ENCODE peak calls at places on chromosome 22, in eight cellular contexts. P is naive thymus-derived CD4-positive, alpha-beta T cell; J is transverse colon; M is aorta; S is mesendoderm; N is colonic mucosa; I is cardiac muscle cell; Z is lower lobe of right lung. X is an unnamed sample. For H3K4me1, the result is how much of the 10 kb centered on the place peaks cover.

GRCh38 chr22:49159711-49160110 is 668.0 kb downstream of the BRD1 start:
- DNase-seq in P (no peak), J (no peak), M (peak), S (no peak), N (no peak), I (no peak), Z (no peak), X (no peak)

GRCh38 chr22:19397729-19398094 is 33.8 kb downstream of the HIRA start:
- DNase-seq in P (no peak), J (no peak), M (no peak), S (no peak), N (no peak), I (peak), Z (no peak), X (no peak)

GRCh38 chr22:41870786-41871185 is 37.9 kb downstream of the SREBF2 start:
- DNase-seq in P (no peak), J (no peak), M (no peak), S (no peak), N (no peak), I (no peak), Z (no peak), X (no peak)

GRCh38 chr22:22895776-22896445 is 8.3 kb downstream of the IGLL5 start:
- DNase-seq in P (no peak), J (no peak), M (no peak), S (no peak), N (no peak), I (no peak), Z (no peak), X (no peak)

GRCh38 chr22:41369837-41370236 is 11.9 kb upstream of the TEF start:
- DNase-seq in P (no peak), J (no peak), M (no peak), S (no peak), N (no peak), I (no peak), Z (no peak), X (no peak)

GRCh38 chr22:20552450-20552894 is 45.1 kb downstream of the MED15 start:
- DNase-seq in P (no peak), J (peak), M (peak), S (no peak), N (peak), I (no peak), Z (no peak), X (peak)

GRCh38 chr22:23565288-23565941 is 14.7 kb downstream of the IGLL1 start:
- DNase-seq in P (no peak), J (peak), M (peak), S (peak), N (peak), I (peak), Z (no peak), X (no peak)

GRCh38 chr22:46286941-46287872 is 9.5 kb upstream of the GTSE1 start:
- DNase-seq in P (no peak), J (no peak), M (no peak), S (no peak), N (no peak), I (no peak), Z (no peak), X (no peak)

GRCh38 chr22:45977003-45977395 is at the start of gene WNT7B:
- DNase-seq in P (no peak), J (no peak), M (no peak), S (peak), N (no peak), I (peak), Z (peak), X (no peak)

GRCh38 chr22:30097861-30098260 is 17.6 kb downstream of the HORMAD2 start:
- DNase-seq in P (no peak), J (no peak), M (no peak), S (no peak), N (no peak), I (no peak), Z (no peak), X (no peak)

GRCh38 chr22:43378011-43378704 is 33.7 kb upstream of the MPPED1 start:
- DNase-seq in P (no peak), J (peak), M (no peak), S (peak), N (peak), I (peak), Z (peak), X (no peak)

GRCh38 chr22:28247667-28248363 is 328.8 kb upstream of the PITPNB start:
- DNase-seq in P (no peak), J (no peak), M (no peak), S (peak), N (no peak), I (peak), Z (no peak), X (no peak)

GRCh38 chr22:22712666-22713365 is 68.4 kb downstream of the GGTLC2 start:
- DNase-seq in P (no peak), J (no peak), M (peak), S (no peak), N (no peak), I (no peak), Z (no peak), X (peak)

GRCh38 chr22:19168088-19168890 is 10.2 kb downstream of the SLC25A1 start:
- DNase-seq in P (no peak), J (no peak), M (no peak), S (no peak), N (no peak), I (no peak), Z (no peak), X (no peak)

GRCh38 chr22:45179276-45180049 is 15.7 kb downstream of the NUP50 start:
- DNase-seq in P (peak), J (no peak), M (no peak), S (no peak), N (no peak), I (no peak), Z (no peak), X (no peak)

GRCh38 chr22:29689872-29690213 is 30.0 kb upstream of the CABP7 start:
- DNase-seq in P (no peak), J (peak), M (peak), S (peak), N (peak), I (peak), Z (peak), X (no peak)

GRCh38 chr22:40764743-40765441 is 54.3 kb downstream of the SLC25A17 start:
- DNase-seq in P (peak), J (no peak), M (no peak), S (no peak), N (no peak), I (no peak), Z (no peak), X (no peak)

GRCh38 chr22:46116491-46116958 is 33.8 kb upstream of the PPARA start:
- DNase-seq in P (peak), J (peak), M (peak), S (peak), N (peak), I (peak), Z (peak), X (peak)

GRCh38 chr22:30196141-30196866 is 50.3 kb downstream of the LIF start:
- DNase-seq in P (no peak), J (peak), M (peak), S (peak), N (peak), I (peak), Z (peak), X (peak)

DNA sequence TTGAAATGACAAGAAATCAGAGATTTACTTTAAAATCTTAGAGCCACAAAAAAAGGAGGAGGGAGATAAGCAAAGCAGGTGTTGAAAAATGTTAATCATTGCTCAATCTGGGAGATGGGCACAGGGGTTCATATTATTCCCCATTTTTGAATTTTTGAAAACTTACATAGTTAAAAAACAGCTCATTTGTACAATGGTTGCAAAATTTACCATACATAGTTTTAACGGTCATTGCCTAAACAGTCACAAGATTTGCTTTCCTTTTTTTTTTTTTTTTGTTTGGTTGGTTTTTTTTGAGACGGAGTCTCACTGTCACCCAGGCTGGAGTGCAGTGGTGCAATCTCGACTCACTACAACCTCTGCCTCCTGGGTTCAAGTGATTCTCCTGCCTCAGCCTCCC is 4.1 kb downstream of the HDHD5 start:
- DNase-seq in P (no peak), J (no peak), M (no peak), S (no peak), N (no peak), I (no peak), Z (no peak), X (no peak)
- H3K4me1 ChIP-seq in P (under half), J (under half), M (under half), S (under half), N (under half), I (under half), Z (under half), X (under half)

GRCh38 chr22:38305481-38306448 is 11.5 kb downstream of the CSNK1E start:
- DNase-seq in P (no peak), J (peak), M (no peak), S (peak), N (peak), I (no peak), Z (no peak), X (no peak)
- H3K4me1 ChIP-seq in P (under half), J (half or more), M (under half), S (under half), N (under half), I (under half), Z (half or more), X (half or more)

DNA sequence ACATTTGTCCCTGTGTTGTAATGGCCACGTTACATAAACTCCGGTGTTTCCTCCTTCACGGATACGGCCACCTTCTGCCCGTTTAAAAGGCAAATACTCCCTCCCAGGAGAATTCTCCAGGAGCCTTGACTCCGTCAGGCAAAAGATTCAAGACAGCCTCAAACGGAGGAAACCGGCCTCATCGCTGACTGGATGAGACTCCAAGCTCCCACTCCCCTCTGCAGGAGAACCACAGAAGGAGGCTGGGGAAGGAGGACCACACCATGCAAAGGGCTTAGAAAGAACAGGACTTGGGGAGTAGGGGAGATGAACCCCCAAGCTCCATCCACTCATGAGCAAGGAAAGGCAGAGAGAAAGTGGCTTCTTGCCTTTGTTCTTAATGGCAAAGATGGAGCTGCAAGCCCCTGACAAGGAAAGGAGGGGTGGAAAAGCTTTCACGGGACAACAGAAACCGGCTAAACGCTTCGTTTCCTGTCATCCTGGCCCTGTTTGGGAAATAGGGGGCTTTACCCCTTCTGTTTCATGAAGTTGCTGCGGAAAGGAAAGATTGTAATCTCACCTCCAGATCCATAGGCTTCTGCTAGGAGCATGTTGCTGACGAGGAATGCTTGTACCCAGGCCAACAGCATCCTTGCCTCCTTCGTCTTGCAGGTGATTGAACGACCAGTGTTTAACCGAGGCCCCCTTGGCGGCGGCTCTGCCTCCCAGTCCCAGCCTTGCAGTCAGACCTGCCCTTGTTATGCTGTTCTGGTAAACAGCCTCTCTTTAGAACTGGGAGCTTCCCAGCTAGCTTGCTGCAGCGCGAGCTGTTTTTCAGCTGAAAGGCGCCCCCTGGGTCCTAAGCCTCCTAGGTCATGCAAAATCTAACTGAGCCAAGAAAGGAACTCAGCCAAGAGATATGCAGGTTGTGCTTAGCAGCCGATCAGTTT is at the start of gene PIK3IP1:
- DNase-seq in P (peak), J (peak), M (peak), S (peak), N (peak), I (peak), Z (peak), X (peak)
- H3K4me1 ChIP-seq in P (under half), J (half or more), M (under half), S (under half), N (under half), I (under half), Z (half or more), X (under half)

DNA sequence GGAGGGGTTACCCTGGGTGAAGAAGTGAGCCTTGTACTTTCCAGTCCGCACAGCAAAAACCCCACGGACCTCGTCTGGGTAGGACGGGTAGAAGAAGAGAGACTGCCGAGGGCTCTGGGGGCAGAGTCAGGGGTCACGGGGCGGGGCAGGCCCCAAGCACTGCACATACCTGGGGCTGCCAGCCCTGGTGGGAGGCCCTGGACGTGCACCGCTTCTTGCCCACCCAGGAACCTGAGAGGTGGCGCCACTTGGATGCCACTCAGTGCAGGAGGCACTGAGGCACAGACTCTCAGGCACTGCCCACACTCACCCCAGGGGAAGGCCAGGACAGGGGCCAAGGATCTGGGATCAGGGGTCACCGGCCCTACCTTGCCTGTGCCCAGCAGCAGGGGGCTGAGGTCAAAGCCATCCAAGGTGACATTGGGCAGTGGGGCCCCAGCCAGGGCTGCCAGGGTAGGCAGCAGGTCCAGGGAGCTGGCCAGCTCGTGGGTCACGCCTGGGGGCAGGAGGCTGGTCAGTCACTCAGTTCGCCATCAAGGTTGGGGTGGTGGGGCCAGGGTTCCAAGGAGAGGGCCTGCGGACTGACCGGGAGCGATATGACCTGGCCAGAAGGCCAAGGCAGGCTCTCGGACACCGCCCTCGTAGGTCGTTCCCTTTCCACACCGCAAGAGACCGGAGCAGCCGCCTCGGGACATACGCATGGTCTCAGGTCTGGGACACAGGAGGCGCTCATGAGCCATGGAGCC is 2.2 kb downstream of the ARSA start:
- DNase-seq in P (no peak), J (no peak), M (no peak), S (no peak), N (no peak), I (no peak), Z (no peak), X (no peak)
- H3K4me1 ChIP-seq in P (under half), J (under half), M (under half), S (under half), N (under half), I (under half), Z (under half), X (under half)

GRCh38 chr22:39524089-39524752 is 3.9 kb downstream of the ATF4 start:
- DNase-seq in P (no peak), J (no peak), M (no peak), S (no peak), N (no peak), I (no peak), Z (peak), X (no peak)

GRCh38 chr22:39520874-39521857 is 804 bp downstream of the ATF4 start:
- DNase-seq in P (peak), J (peak), M (peak), S (peak), N (peak), I (peak), Z (peak), X (peak)

GRCh38 chr22:39520054-39520873 is at the start of gene ATF4:
- DNase-seq in P (peak), J (peak), M (peak), S (peak), N (peak), I (peak), Z (peak), X (peak)

GRCh38 chr22:39524753-39525657 is 4.6 kb downstream of the ATF4 start:
- DNase-seq in P (no peak), J (no peak), M (no peak), S (no peak), N (no peak), I (no peak), Z (peak), X (no peak)

GRCh38 chr22:39522567-39523300 is 2.4 kb downstream of the ATF4 start:
- DNase-seq in P (no peak), J (peak), M (no peak), S (no peak), N (peak), I (peak), Z (peak), X (no peak)
- H3K4me1 ChIP-seq in P (under half), J (half or more), M (under half), S (under half), N (under half), I (under half), Z (half or more), X (half or more)

GRCh38 chr22:36563444-36563843 is 34.5 kb upstream of the EIF3D start:
- DNase-seq in P (no peak), J (no peak), M (no peak), S (no peak), N (no peak), I (no peak), Z (no peak), X (no peak)
- H3K4me1 ChIP-seq in P (under half), J (under half), M (under half), S (under half), N (under half), I (under half), Z (under half), X (under half)